ENCODE peak calls at places on chromosomes 7 and 10, in ten cellular contexts. One of them, this sample, is unnamed.

GRCh38 chr10:128898133-128898915 is 568.7 kb upstream of the MGMT start:
- DNase-seq in PC-3: no peak
- DNase-seq in OCI-LY7: no peak
- DNase-seq in transverse colon: no peak
- DNase-seq in AG04450: no peak
- DNase-seq in heart left ventricle: no peak
- DNase-seq in stomach: no peak
- DNase-seq in upper lobe of right lung: no peak
- DNase-seq in HL-60: no peak
- DNase-seq in CD8-positive, alpha-beta T cell: no peak
- DNase-seq in this sample: no peak

GRCh38 chr7:149529136-149529718 is 31.6 kb upstream of the ZNF746 start:
- DNase-seq in transverse colon: no peak
- DNase-seq in heart left ventricle: no peak
- DNase-seq in HL-60: no peak
- DNase-seq in stomach: no peak
- DNase-seq in upper lobe of right lung: no peak
- DNase-seq in PC-3: no peak
- DNase-seq in OCI-LY7: peak
- DNase-seq in AG04450: no peak
- DNase-seq in CD8-positive, alpha-beta T cell: no peak
- DNase-seq in this sample: no peak

GRCh38 chr10:4263281-4263921 is 478.4 kb upstream of the KLF6 start:
- DNase-seq in heart left ventricle: no peak
- DNase-seq in PC-3: no peak
- DNase-seq in OCI-LY7: no peak
- DNase-seq in upper lobe of right lung: no peak
- DNase-seq in CD8-positive, alpha-beta T cell: no peak
- DNase-seq in stomach: no peak
- DNase-seq in AG04450: no peak
- DNase-seq in transverse colon: peak
- DNase-seq in HL-60: no peak
- DNase-seq in this sample: no peak

GRCh38 chr7:37105119-37105518 is 343.5 kb downstream of the ELMO1 start:
- DNase-seq in AG04450: no peak
- DNase-seq in stomach: no peak
- DNase-seq in transverse colon: no peak
- DNase-seq in HL-60: no peak
- DNase-seq in PC-3: no peak
- DNase-seq in OCI-LY7: no peak
- DNase-seq in upper lobe of right lung: no peak
- DNase-seq in heart left ventricle: no peak
- DNase-seq in CD8-positive, alpha-beta T cell: no peak
- DNase-seq in this sample: no peak

GRCh38 chr10:43262043-43262901 is 4.6 kb downstream of the RASGEF1A start:
- DNase-seq in AG04450: no peak
- DNase-seq in heart left ventricle: no peak
- DNase-seq in CD8-positive, alpha-beta T cell: no peak
- DNase-seq in OCI-LY7: no peak
- DNase-seq in HL-60: no peak
- DNase-seq in PC-3: no peak
- DNase-seq in transverse colon: no peak
- DNase-seq in upper lobe of right lung: no peak
- DNase-seq in stomach: no peak
- DNase-seq in this sample: no peak

GRCh38 chr10:83917519-83918506 is 221.5 kb upstream of the GHITM start:
- DNase-seq in stomach: no peak
- DNase-seq in PC-3: no peak
- DNase-seq in CD8-positive, alpha-beta T cell: no peak
- DNase-seq in AG04450: no peak
- DNase-seq in heart left ventricle: no peak
- DNase-seq in OCI-LY7: peak
- DNase-seq in HL-60: peak
- DNase-seq in transverse colon: peak
- DNase-seq in upper lobe of right lung: peak
- DNase-seq in this sample: no peak

GRCh38 chr7:24980695-24981543 is 941 bp upstream of the OSBPL3 start:
- DNase-seq in stomach: peak
- DNase-seq in HL-60: peak
- DNase-seq in PC-3: peak
- DNase-seq in OCI-LY7: peak
- DNase-seq in AG04450: no peak
- DNase-seq in heart left ventricle: no peak
- DNase-seq in transverse colon: peak
- DNase-seq in CD8-positive, alpha-beta T cell: peak
- DNase-seq in upper lobe of right lung: peak
- DNase-seq in this sample: no peak

GRCh38 chr10:58322072-58322834 is 12.6 kb upstream of the UBE2D1 start:
- DNase-seq in HL-60: peak
- DNase-seq in PC-3: peak
- DNase-seq in CD8-positive, alpha-beta T cell: no peak
- DNase-seq in AG04450: no peak
- DNase-seq in upper lobe of right lung: no peak
- DNase-seq in heart left ventricle: no peak
- DNase-seq in stomach: no peak
- DNase-seq in OCI-LY7: peak
- DNase-seq in transverse colon: peak
- DNase-seq in this sample: peak

GRCh38 chr7:88226886-88227516 is 7.2 kb upstream of the SRI start:
- DNase-seq in stomach: peak
- DNase-seq in CD8-positive, alpha-beta T cell: no peak
- DNase-seq in PC-3: peak
- DNase-seq in heart left ventricle: no peak
- DNase-seq in OCI-LY7: no peak
- DNase-seq in upper lobe of right lung: peak
- DNase-seq in transverse colon: peak
- DNase-seq in AG04450: peak
- DNase-seq in HL-60: no peak
- DNase-seq in this sample: peak

GRCh38 chr10:114259825-114260224 is 20.8 kb downstream of the VWA2 start:
- DNase-seq in PC-3: no peak
- DNase-seq in transverse colon: no peak
- DNase-seq in upper lobe of right lung: peak
- DNase-seq in AG04450: no peak
- DNase-seq in heart left ventricle: no peak
- DNase-seq in CD8-positive, alpha-beta T cell: no peak
- DNase-seq in HL-60: no peak
- DNase-seq in OCI-LY7: no peak
- DNase-seq in stomach: no peak
- DNase-seq in this sample: no peak

GRCh38 chr7:101814996-101815825 is 2.2 kb upstream of the CUX1 start:
- DNase-seq in upper lobe of right lung: peak
- DNase-seq in AG04450: no peak
- DNase-seq in transverse colon: peak
- DNase-seq in HL-60: peak
- DNase-seq in CD8-positive, alpha-beta T cell: peak
- DNase-seq in PC-3: peak
- DNase-seq in stomach: peak
- DNase-seq in heart left ventricle: peak
- DNase-seq in OCI-LY7: peak
- DNase-seq in this sample: no peak

GRCh38 chr10:96401036-96401435 is 42.2 kb upstream of the OPALIN start:
- DNase-seq in CD8-positive, alpha-beta T cell: no peak
- DNase-seq in stomach: no peak
- DNase-seq in upper lobe of right lung: no peak
- DNase-seq in HL-60: no peak
- DNase-seq in AG04450: no peak
- DNase-seq in heart left ventricle: no peak
- DNase-seq in OCI-LY7: no peak
- DNase-seq in PC-3: no peak
- DNase-seq in transverse colon: no peak
- DNase-seq in this sample: no peak

GRCh38 chr10:132061465-132062180 is 4.1 kb upstream of the JAKMIP3 start:
- DNase-seq in CD8-positive, alpha-beta T cell: no peak
- DNase-seq in heart left ventricle: peak
- DNase-seq in transverse colon: no peak
- DNase-seq in HL-60: no peak
- DNase-seq in stomach: peak
- DNase-seq in OCI-LY7: no peak
- DNase-seq in upper lobe of right lung: peak
- DNase-seq in AG04450: no peak
- DNase-seq in PC-3: no peak
- DNase-seq in this sample: no peak

GRCh38 chr10:132058111-132058745 is 7.5 kb upstream of the JAKMIP3 start:
- DNase-seq in transverse colon: no peak
- DNase-seq in CD8-positive, alpha-beta T cell: no peak
- DNase-seq in OCI-LY7: no peak
- DNase-seq in upper lobe of right lung: peak
- DNase-seq in PC-3: peak
- DNase-seq in heart left ventricle: peak
- DNase-seq in stomach: no peak
- DNase-seq in AG04450: no peak
- DNase-seq in HL-60: no peak
- DNase-seq in this sample: no peak

GRCh38 chr10:132061030-132061429 is 4.7 kb upstream of the JAKMIP3 start:
- DNase-seq in heart left ventricle: peak
- DNase-seq in AG04450: no peak
- DNase-seq in HL-60: no peak
- DNase-seq in CD8-positive, alpha-beta T cell: no peak
- DNase-seq in upper lobe of right lung: peak
- DNase-seq in OCI-LY7: no peak
- DNase-seq in transverse colon: no peak
- DNase-seq in stomach: peak
- DNase-seq in PC-3: no peak
- DNase-seq in this sample: no peak

GRCh38 chr10:132058793-132059759 is 6.7 kb upstream of the JAKMIP3 start:
- DNase-seq in HL-60: no peak
- DNase-seq in transverse colon: no peak
- DNase-seq in AG04450: no peak
- DNase-seq in PC-3: no peak
- DNase-seq in OCI-LY7: no peak
- DNase-seq in CD8-positive, alpha-beta T cell: no peak
- DNase-seq in upper lobe of right lung: peak
- DNase-seq in heart left ventricle: peak
- DNase-seq in stomach: no peak
- DNase-seq in this sample: no peak

DNA sequence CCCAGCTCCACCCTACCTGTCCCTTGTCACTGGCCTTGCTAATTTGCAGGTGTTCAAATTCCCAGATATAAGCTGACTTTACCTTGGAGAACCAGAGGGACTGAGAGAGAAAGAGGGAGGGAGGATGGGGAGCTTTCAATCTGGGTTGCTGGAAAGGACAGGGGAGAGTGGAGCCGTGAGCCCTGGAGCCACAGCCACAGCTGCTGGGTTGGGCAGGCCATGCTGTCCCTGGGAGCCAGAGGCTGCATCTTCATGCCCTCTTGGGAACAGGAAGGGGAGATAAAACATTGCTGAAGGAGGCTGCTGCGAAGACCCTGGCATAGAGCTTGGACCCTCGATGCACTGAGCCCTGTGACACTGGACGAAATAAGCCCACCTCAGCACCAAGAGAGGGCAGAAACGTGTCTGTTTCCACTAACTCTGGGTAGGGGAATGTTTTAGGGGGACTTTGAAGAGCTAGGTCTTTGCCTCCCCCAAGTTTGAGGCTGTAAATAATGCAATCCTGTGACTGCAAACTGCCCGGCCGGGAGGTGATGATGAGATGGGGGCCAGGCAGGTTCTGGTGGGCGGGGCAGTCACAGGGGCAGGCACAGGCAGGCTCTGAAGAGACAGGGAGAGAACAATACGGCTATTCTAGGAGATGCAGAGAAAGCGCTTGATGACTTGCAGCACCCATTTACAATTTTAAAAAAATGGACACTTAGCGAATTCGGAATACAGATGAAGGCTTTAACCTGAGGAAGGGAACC is 5.8 kb upstream of the JAKMIP3 start:
- DNase-seq in heart left ventricle: peak
- DNase-seq in PC-3: no peak
- DNase-seq in upper lobe of right lung: peak
- DNase-seq in transverse colon: no peak
- DNase-seq in CD8-positive, alpha-beta T cell: no peak
- DNase-seq in HL-60: no peak
- DNase-seq in OCI-LY7: no peak
- DNase-seq in AG04450: no peak
- DNase-seq in stomach: peak
- DNase-seq in this sample: no peak
- H3K27ac ChIP-seq in heart left ventricle: no peak
- H3K27ac ChIP-seq in PC-3: no peak
- H3K27ac ChIP-seq in upper lobe of right lung: no peak
- H3K27ac ChIP-seq in transverse colon: no peak
- H3K27ac ChIP-seq in CD8-positive, alpha-beta T cell: no peak
- H3K27ac ChIP-seq in HL-60: no peak
- H3K27ac ChIP-seq in OCI-LY7: no peak
- H3K27ac ChIP-seq in AG04450: no peak
- H3K27ac ChIP-seq in stomach: no peak
- H3K27ac ChIP-seq in this sample: no peak

GRCh38 chr10:33215154-33215553 is 119.3 kb downstream of the NRP1 start:
- DNase-seq in CD8-positive, alpha-beta T cell: no peak
- DNase-seq in heart left ventricle: no peak
- DNase-seq in upper lobe of right lung: no peak
- DNase-seq in HL-60: no peak
- DNase-seq in AG04450: no peak
- DNase-seq in transverse colon: no peak
- DNase-seq in OCI-LY7: no peak
- DNase-seq in stomach: no peak
- DNase-seq in PC-3: peak
- DNase-seq in this sample: peak
- H3K4me3 ChIP-seq in CD8-positive, alpha-beta T cell: no peak
- H3K4me3 ChIP-seq in heart left ventricle: no peak
- H3K4me3 ChIP-seq in upper lobe of right lung: no peak
- H3K4me3 ChIP-seq in HL-60: no peak
- H3K4me3 ChIP-seq in AG04450: no peak
- H3K4me3 ChIP-seq in transverse colon: no peak
- H3K4me3 ChIP-seq in OCI-LY7: no peak
- H3K4me3 ChIP-seq in stomach: no peak
- H3K4me3 ChIP-seq in PC-3: no peak
- H3K4me3 ChIP-seq in this sample: no peak

GRCh38 chr10:77692782-77693181 is 55.2 kb upstream of the KCNMA1 start:
- DNase-seq in stomach: no peak
- DNase-seq in heart left ventricle: no peak
- DNase-seq in CD8-positive, alpha-beta T cell: no peak
- DNase-seq in transverse colon: no peak
- DNase-seq in PC-3: peak
- DNase-seq in AG04450: peak
- DNase-seq in upper lobe of right lung: no peak
- DNase-seq in OCI-LY7: no peak
- DNase-seq in HL-60: no peak
- DNase-seq in this sample: peak
- TF ChIP-seq CTCF in stomach: no peak
- TF ChIP-seq CTCF in heart left ventricle: no peak
- TF ChIP-seq CTCF in CD8-positive, alpha-beta T cell: no peak
- TF ChIP-seq CTCF in transverse colon: no peak
- TF ChIP-seq CTCF in PC-3: no peak
- TF ChIP-seq CTCF in AG04450: peak
- TF ChIP-seq CTCF in upper lobe of right lung: no peak
- TF ChIP-seq CTCF in OCI-LY7: no peak
- TF ChIP-seq CTCF in HL-60: no peak
- TF ChIP-seq CTCF in this sample: peak

GRCh38 chr10:72746606-72747357 is 54.8 kb downstream of the MCU start:
- DNase-seq in stomach: no peak
- DNase-seq in heart left ventricle: no peak
- DNase-seq in AG04450: no peak
- DNase-seq in upper lobe of right lung: no peak
- DNase-seq in PC-3: no peak
- DNase-seq in CD8-positive, alpha-beta T cell: no peak
- DNase-seq in OCI-LY7: no peak
- DNase-seq in HL-60: no peak
- DNase-seq in transverse colon: no peak
- DNase-seq in this sample: no peak
- H3K27ac ChIP-seq in stomach: no peak
- H3K27ac ChIP-seq in heart left ventricle: no peak
- H3K27ac ChIP-seq in AG04450: no peak
- H3K27ac ChIP-seq in upper lobe of right lung: no peak
- H3K27ac ChIP-seq in PC-3: no peak
- H3K27ac ChIP-seq in CD8-positive, alpha-beta T cell: no peak
- H3K27ac ChIP-seq in OCI-LY7: no peak
- H3K27ac ChIP-seq in HL-60: no peak
- H3K27ac ChIP-seq in transverse colon: peak
- H3K27ac ChIP-seq in this sample: no peak